ENCODE peak calls at places on chromosomes 5 and 9, in ten cellular contexts. A, X, P, F, C, S, R, V, N and Z are unnamed samples.

GRCh38 chr5:57221049-57221568 is 47.2 kb downstream of the GPBP1 start:
- DNase-seq in N (peak), F (peak), X (no peak), P (no peak), V (peak), C (no peak), S (peak), A (no peak), R (peak), Z (no peak)

GRCh38 chr9:25117791-25118190 is 560.5 kb downstream of the TUSC1 start:
- DNase-seq in A (no peak), P (no peak), S (no peak), V (no peak), R (no peak), F (no peak), N (no peak), X (no peak), C (no peak), Z (no peak)

GRCh38 chr5:111502976-111503375 is 9.4 kb downstream of the STARD4 start:
- DNase-seq in S (no peak), A (no peak), R (no peak), P (no peak), V (no peak), N (no peak), F (no peak), X (no peak), C (no peak), Z (no peak)

GRCh38 chr5:76291305-76292077 is 111.6 kb upstream of the IQGAP2 start:
- DNase-seq in F (no peak), A (peak), R (no peak), P (no peak), X (no peak), S (no peak), N (no peak), V (no peak), C (no peak), Z (no peak)

GRCh38 chr5:143606043-143606752 is 202.7 kb upstream of the NR3C1 start:
- DNase-seq in R (no peak), N (no peak), C (no peak), A (no peak), P (no peak), F (peak), X (no peak), S (peak), V (no peak), Z (no peak)

GRCh38 chr5:68994645-68995044 is 99.2 kb upstream of the SLC30A5 start:
- DNase-seq in F (peak), V (no peak), A (no peak), S (no peak), P (no peak), N (no peak), R (peak), C (no peak), X (no peak), Z (no peak)

GRCh38 chr5:56185777-56186311 is 47.3 kb downstream of the ANKRD55 start:
- DNase-seq in R (no peak), A (no peak), P (no peak), V (no peak), S (no peak), C (no peak), N (no peak), X (no peak), F (no peak), Z (no peak)

GRCh38 chr9:123834907-123835562 is 94.9 kb downstream of the DENND1A start:
- DNase-seq in C (no peak), F (peak), V (peak), R (no peak), A (no peak), S (peak), X (peak), P (no peak), N (no peak), Z (no peak)

GRCh38 chr5:177973066-177973635 is 22.9 kb downstream of the PROP1 start:
- DNase-seq in S (peak), V (no peak), N (peak), F (no peak), R (no peak), A (no peak), C (no peak), P (no peak), X (no peak), Z (no peak)

GRCh38 chr9:83956288-83957028 is 23.6 kb downstream of the HNRNPK start:
- DNase-seq in R (peak), S (peak), V (no peak), X (no peak), C (peak), P (peak), A (peak), N (peak), F (peak), Z (no peak)

GRCh38 chr5:74064911-74065310 is 438.9 kb downstream of the ARHGEF28 start:
- DNase-seq in F (no peak), A (no peak), C (no peak), N (no peak), R (no peak), P (no peak), V (no peak), S (no peak), X (no peak), Z (no peak)

GRCh38 chr9:32882616-32883015 is 99.3 kb downstream of the TMEM215 start:
- DNase-seq in X (no peak), P (no peak), F (no peak), A (no peak), R (no peak), V (no peak), C (no peak), N (no peak), S (no peak), Z (no peak)

GRCh38 chr5:16742938-16743337 is 126.1 kb upstream of the RETREG1 start:
- DNase-seq in A (no peak), V (peak), F (no peak), R (no peak), X (no peak), C (no peak), S (no peak), P (no peak), N (no peak), Z (no peak)

GRCh38 chr5:123285122-123286011 is 137.8 kb downstream of the CEP120 start:
- DNase-seq in C (no peak), S (peak), R (peak), P (no peak), A (no peak), X (no peak), N (peak), V (peak), F (no peak), Z (no peak)

GRCh38 chr5:138803285-138803684 is 50.1 kb downstream of the CTNNA1 start:
- DNase-seq in P (no peak), V (no peak), N (no peak), S (no peak), A (no peak), F (no peak), C (no peak), X (no peak), R (no peak), Z (no peak)

GRCh38 chr5:126122942-126123341 is 300.3 kb upstream of the GRAMD2B start:
- DNase-seq in F (no peak), X (no peak), V (no peak), C (no peak), R (no peak), S (no peak), N (no peak), A (no peak), P (no peak), Z (no peak)

GRCh38 chr5:111254613-111255012 is 30.4 kb downstream of the CAMK4 start:
- DNase-seq in R (no peak), P (peak), F (peak), X (no peak), S (peak), A (no peak), V (peak), N (no peak), C (no peak), Z (peak)

GRCh38 chr5:113552137-113552536 is 38.6 kb downstream of the YTHDC2 start:
- DNase-seq in C (no peak), P (no peak), X (no peak), S (no peak), F (no peak), N (no peak), R (no peak), V (no peak), A (no peak), Z (no peak)

GRCh38 chr5:72746736-72747135 is 69.7 kb upstream of the TNPO1 start:
- DNase-seq in F (no peak), N (no peak), A (no peak), S (peak), P (no peak), X (peak), R (no peak), C (no peak), V (peak), Z (no peak)

GRCh38 chr5:147567917-147568598 is 58.2 kb upstream of the DPYSL3 start:
- DNase-seq in C (no peak), X (peak), R (no peak), A (no peak), N (peak), S (peak), V (peak), P (no peak), F (no peak), Z (no peak)

GRCh38 chr5:6476313-6476661 is 27.6 kb downstream of the UBE2QL1 start:
- DNase-seq in X (no peak), R (no peak), P (no peak), C (no peak), N (no peak), V (no peak), F (no peak), A (no peak), S (no peak), Z (no peak)

GRCh38 chr5:80804332-80804731 is 149.5 kb upstream of the DHFR start:
- DNase-seq in X (no peak), F (no peak), N (no peak), P (no peak), S (peak), C (no peak), R (no peak), A (no peak), V (no peak), Z (no peak)

GRCh38 chr9:104068546-104068945 is 25.6 kb upstream of the SMC2 start:
- DNase-seq in X (no peak), F (no peak), R (no peak), C (no peak), N (no peak), A (no peak), S (no peak), V (no peak), P (no peak), Z (no peak)

GRCh38 chr5:57004800-57005199 is 52.9 kb upstream of the MIER3 start:
- DNase-seq in A (no peak), S (no peak), R (no peak), F (no peak), N (no peak), P (no peak), V (no peak), C (no peak), X (no peak), Z (no peak)

GRCh38 chr5:132103380-132103951 is 29.9 kb downstream of the CSF2 start:
- DNase-seq in R (peak), A (peak), V (peak), F (peak), X (peak), C (peak), P (peak), S (peak), N (no peak), Z (peak)

GRCh38 chr5:96320797-96321196 is 112.3 kb downstream of the PCSK1 start:
- DNase-seq in A (no peak), X (no peak), S (no peak), R (no peak), C (no peak), P (no peak), F (no peak), V (no peak), N (no peak), Z (no peak)

GRCh38 chr9:92138157-92138959 is 23.1 kb upstream of the SPTLC1 start:
- DNase-seq in N (peak), A (peak), R (peak), C (peak), V (peak), S (peak), X (no peak), F (peak), P (peak), Z (no peak)

GRCh38 chr5:135332519-135333150 is 66.4 kb downstream of the MACROH2A1 start:
- DNase-seq in V (peak), F (no peak), A (no peak), X (no peak), R (peak), N (peak), P (no peak), C (no peak), S (peak), Z (no peak)

GRCh38 chr9:89144242-89144641 is 34.4 kb downstream of the SHC3 start:
- DNase-seq in R (no peak), X (no peak), F (no peak), A (no peak), N (no peak), S (no peak), P (no peak), V (no peak), C (no peak), Z (no peak)

GRCh38 chr9:126150411-126151030 is 176.1 kb upstream of the MVB12B start:
- DNase-seq in S (no peak), A (no peak), X (no peak), F (no peak), V (no peak), P (no peak), R (peak), N (peak), C (no peak), Z (no peak)

GRCh38 chr9:113564804-113565237 is 101.3 kb downstream of the RGS3 start:
- DNase-seq in S (peak), V (peak), N (peak), A (peak), C (peak), R (peak), F (no peak), X (no peak), P (no peak), Z (no peak)

GRCh38 chr9:127935765-127936221 is 1.9 kb downstream of the DPM2 start:
- DNase-seq in V (peak), R (no peak), A (peak), C (no peak), X (no peak), S (no peak), P (no peak), N (no peak), F (no peak), Z (no peak)

DNA sequence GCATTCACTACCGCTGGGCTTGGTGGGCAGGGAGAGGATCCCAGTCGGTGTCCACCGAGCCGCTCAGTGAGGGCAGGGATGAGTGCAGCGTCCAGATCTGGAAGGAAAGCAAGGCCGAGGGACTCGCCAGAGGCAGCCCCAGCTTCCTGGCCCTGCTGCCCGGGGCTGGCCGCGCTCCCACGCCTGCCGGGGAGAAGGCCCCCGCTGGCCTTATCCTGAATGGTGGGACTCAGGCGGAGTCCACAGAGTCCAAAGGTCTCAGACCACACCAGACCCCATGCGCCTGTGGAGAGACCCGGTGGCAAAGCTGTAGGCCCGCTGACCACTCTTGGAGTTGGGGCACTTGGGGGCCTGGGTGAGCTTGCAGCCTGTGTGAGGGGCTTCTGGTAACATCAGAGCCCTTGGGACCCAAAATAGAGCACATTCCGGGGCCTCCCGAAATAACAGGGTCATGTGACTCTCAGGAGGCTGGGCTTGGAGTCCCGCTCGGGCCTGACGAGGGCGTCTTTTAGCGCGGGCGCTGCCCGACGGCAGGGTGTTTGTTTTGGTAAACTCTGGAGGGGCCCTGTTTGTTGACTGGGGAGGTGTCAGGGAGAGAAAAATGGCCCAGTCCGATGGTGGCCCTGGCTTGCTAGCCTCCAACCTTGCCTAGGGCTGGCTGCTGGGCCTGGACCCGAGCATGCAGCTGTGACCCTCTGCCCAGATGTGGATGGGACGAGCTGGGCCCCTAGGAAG is 2.8 kb downstream of the RXRA start:
- DNase-seq in P (no peak), A (peak), N (peak), F (no peak), R (no peak), S (peak), C (peak), X (no peak), V (no peak), Z (no peak)
- H3K4me3 ChIP-seq in P (no peak), A (peak), N (no peak), F (no peak), R (no peak), S (peak), C (peak), X (peak), V (peak), Z (peak)

GRCh38 chr9:6924988-6925563 is 167.3 kb downstream of the KDM4C start:
- DNase-seq in N (no peak), A (no peak), C (no peak), S (no peak), X (no peak), F (no peak), V (no peak), R (peak), P (no peak), Z (no peak)
- H3K4me3 ChIP-seq in N (no peak), A (no peak), C (no peak), S (no peak), X (no peak), F (no peak), V (no peak), R (no peak), P (no peak), Z (no peak)

DNA sequence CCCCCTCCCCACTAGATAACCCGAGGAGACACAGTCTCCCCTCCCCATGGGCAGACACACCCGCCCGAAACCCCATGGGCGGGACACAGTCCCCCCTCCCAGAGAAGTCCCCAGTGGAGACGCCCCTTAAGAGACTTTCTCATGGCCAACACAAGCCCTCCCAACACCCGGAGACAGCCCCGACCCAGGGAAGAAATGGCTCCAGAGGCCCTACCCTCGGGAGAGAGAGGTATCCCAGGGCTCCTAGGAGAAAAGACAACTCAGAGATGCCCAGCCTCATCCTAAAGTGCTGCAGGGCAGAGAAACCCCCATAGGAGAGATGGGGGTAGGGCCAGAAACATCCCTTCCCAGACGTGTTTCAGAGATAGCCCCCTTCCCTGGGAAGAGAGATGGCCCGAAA is 27.4 kb downstream of the PCDH1 start:
- DNase-seq in A (no peak), C (no peak), X (no peak), R (peak), V (no peak), S (no peak), F (no peak), P (no peak), N (peak), Z (no peak)
- H3K4me3 ChIP-seq in A (peak), C (peak), X (peak), R (no peak), V (peak), S (peak), F (no peak), P (no peak), N (peak), Z (peak)

GRCh38 chr5:157506981-157507780 is 47.2 kb downstream of the NIPAL4 start:
- DNase-seq in X (no peak), C (no peak), V (no peak), N (no peak), F (no peak), S (no peak), A (no peak), P (no peak), R (no peak), Z (peak)

GRCh38 chr5:157506066-157506590 is 46.1 kb downstream of the NIPAL4 start:
- DNase-seq in V (no peak), R (no peak), P (no peak), S (peak), C (no peak), F (no peak), A (no peak), N (no peak), X (no peak), Z (no peak)

GRCh38 chr5:157505496-157505895 is 45.5 kb downstream of the NIPAL4 start:
- DNase-seq in N (no peak), P (no peak), F (no peak), R (no peak), C (no peak), A (no peak), S (no peak), V (no peak), X (no peak), Z (no peak)

GRCh38 chr5:157497875-157498611 is 38.0 kb downstream of the NIPAL4 start:
- DNase-seq in F (no peak), X (no peak), N (no peak), P (no peak), A (no peak), R (peak), V (no peak), S (no peak), C (no peak), Z (no peak)

DNA sequence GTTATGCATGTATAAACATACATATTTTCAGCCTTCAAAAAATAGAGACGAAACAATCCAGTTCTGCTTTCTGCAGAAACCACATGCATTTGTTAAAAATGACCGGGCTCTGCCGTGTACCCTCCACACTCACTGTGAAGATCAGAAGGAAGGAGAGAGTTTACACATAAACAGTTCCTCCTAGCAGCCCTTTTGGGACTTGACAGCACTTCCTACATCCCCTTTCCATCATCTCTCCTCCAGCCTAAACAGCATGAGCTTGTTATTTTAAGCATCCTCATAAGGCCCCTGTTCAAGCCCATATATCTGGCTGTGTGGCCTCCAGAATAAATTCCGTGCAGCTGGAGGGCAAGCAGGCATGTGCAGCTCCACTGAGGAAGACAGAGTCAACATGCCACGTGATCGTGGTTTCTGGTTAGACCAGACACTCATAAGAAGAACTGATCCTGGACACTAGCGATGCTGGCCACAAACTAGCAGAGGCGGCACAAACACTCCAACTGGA is 42.2 kb downstream of the NIPAL4 start:
- DNase-seq in F (peak), N (no peak), C (no peak), V (peak), X (no peak), S (no peak), P (no peak), A (no peak), R (no peak), Z (no peak)
- H3K4me3 ChIP-seq in F (no peak), N (no peak), C (no peak), V (no peak), X (no peak), S (no peak), P (no peak), A (no peak), R (no peak), Z (no peak)

GRCh38 chr9:720239-720881 is 121.1 kb upstream of the DMRT1 start:
- DNase-seq in V (no peak), P (no peak), S (no peak), N (no peak), C (no peak), F (no peak), X (no peak), A (no peak), R (no peak), Z (no peak)
- H3K4me3 ChIP-seq in V (no peak), P (no peak), S (no peak), N (no peak), C (no peak), F (no peak), X (no peak), A (no peak), R (no peak), Z (no peak)

DNA sequence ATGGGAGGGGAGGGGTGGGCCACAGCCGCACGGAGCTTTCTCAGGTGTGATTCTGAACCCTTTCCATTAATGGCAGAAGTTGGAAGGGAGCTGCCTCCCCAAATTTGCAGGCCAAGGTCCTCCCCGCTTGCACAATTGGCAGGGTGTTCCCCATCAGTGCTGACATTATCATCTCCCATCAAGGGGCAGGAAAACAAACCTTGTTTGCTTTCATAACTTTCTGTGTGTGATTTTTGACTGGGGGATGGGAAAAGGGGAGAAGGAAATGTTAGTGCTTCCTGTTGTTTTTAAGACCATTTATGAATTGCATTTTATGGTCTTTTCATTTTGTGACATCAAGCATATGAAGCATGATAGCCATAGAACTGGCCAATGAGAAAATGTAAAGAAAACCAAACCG is 242.2 kb downstream of the GOLPH3 start:
- DNase-seq in S (no peak), N (no peak), X (no peak), C (no peak), V (no peak), F (no peak), P (no peak), A (no peak), R (no peak), Z (no peak)
- H3K4me3 ChIP-seq in S (no peak), N (no peak), X (no peak), C (no peak), V (no peak), F (no peak), P (no peak), A (no peak), R (no peak), Z (no peak)